ENCODE peak calls at places on chromosomes 12 and 14, in nine cellular contexts. One of them, this sample, is unnamed.

GRCh38 chr12:106493531-106493930 is 89.3 kb upstream of the RFX4 start:
- DNase-seq in BE2C: no peak
- DNase-seq in SJCRH30: peak
- DNase-seq in cardiac fibroblast: no peak
- DNase-seq in glomerular endothelial cell: no peak
- DNase-seq in activated B cell treated with CpG ODN at 0.5 μM for 24 hours: no peak
- DNase-seq in heart left ventricle: no peak
- DNase-seq in bronchial epithelial cell: no peak
- DNase-seq in cardiac muscle cell: no peak
- DNase-seq in this sample: no peak

GRCh38 chr14:75805646-75806045 is 144.6 kb downstream of the TTLL5 start:
- DNase-seq in BE2C: no peak
- DNase-seq in SJCRH30: no peak
- DNase-seq in cardiac fibroblast: no peak
- DNase-seq in glomerular endothelial cell: no peak
- DNase-seq in activated B cell treated with CpG ODN at 0.5 μM for 24 hours: no peak
- DNase-seq in heart left ventricle: no peak
- DNase-seq in bronchial epithelial cell: no peak
- DNase-seq in cardiac muscle cell: no peak
- DNase-seq in this sample: no peak

GRCh38 chr12:3145546-3146310 is 68.5 kb downstream of the TSPAN9 start:
- DNase-seq in BE2C: no peak
- DNase-seq in SJCRH30: no peak
- DNase-seq in cardiac fibroblast: no peak
- DNase-seq in glomerular endothelial cell: no peak
- DNase-seq in activated B cell treated with CpG ODN at 0.5 μM for 24 hours: no peak
- DNase-seq in heart left ventricle: no peak
- DNase-seq in bronchial epithelial cell: no peak
- DNase-seq in cardiac muscle cell: no peak
- DNase-seq in this sample: no peak

GRCh38 chr12:65313704-65314317 is 35.3 kb downstream of the MSRB3 start:
- DNase-seq in BE2C: no peak
- DNase-seq in SJCRH30: peak
- DNase-seq in cardiac fibroblast: peak
- DNase-seq in glomerular endothelial cell: peak
- DNase-seq in activated B cell treated with CpG ODN at 0.5 μM for 24 hours: no peak
- DNase-seq in heart left ventricle: no peak
- DNase-seq in bronchial epithelial cell: peak
- DNase-seq in cardiac muscle cell: no peak
- DNase-seq in this sample: peak

GRCh38 chr12:131473721-131474709 is 236.9 kb upstream of the SFSWAP start:
- DNase-seq in BE2C: no peak
- DNase-seq in SJCRH30: no peak
- DNase-seq in cardiac fibroblast: no peak
- DNase-seq in glomerular endothelial cell: no peak
- DNase-seq in activated B cell treated with CpG ODN at 0.5 μM for 24 hours: no peak
- DNase-seq in heart left ventricle: no peak
- DNase-seq in bronchial epithelial cell: no peak
- DNase-seq in cardiac muscle cell: no peak
- DNase-seq in this sample: no peak

GRCh38 chr12:46503637-46504036 is 131.1 kb upstream of the SLC38A2 start:
- DNase-seq in BE2C: no peak
- DNase-seq in SJCRH30: no peak
- DNase-seq in cardiac fibroblast: no peak
- DNase-seq in glomerular endothelial cell: no peak
- DNase-seq in activated B cell treated with CpG ODN at 0.5 μM for 24 hours: no peak
- DNase-seq in heart left ventricle: no peak
- DNase-seq in bronchial epithelial cell: peak
- DNase-seq in cardiac muscle cell: no peak
- DNase-seq in this sample: no peak

GRCh38 chr12:15679146-15679545 is 110.0 kb downstream of the EPS8 start:
- DNase-seq in BE2C: no peak
- DNase-seq in SJCRH30: no peak
- DNase-seq in cardiac fibroblast: no peak
- DNase-seq in glomerular endothelial cell: no peak
- DNase-seq in activated B cell treated with CpG ODN at 0.5 μM for 24 hours: no peak
- DNase-seq in heart left ventricle: no peak
- DNase-seq in bronchial epithelial cell: no peak
- DNase-seq in cardiac muscle cell: no peak
- DNase-seq in this sample: no peak

GRCh38 chr12:122048156-122048555 is 26.5 kb downstream of the BCL7A start:
- DNase-seq in BE2C: no peak
- DNase-seq in SJCRH30: no peak
- DNase-seq in cardiac fibroblast: peak
- DNase-seq in glomerular endothelial cell: no peak
- DNase-seq in activated B cell treated with CpG ODN at 0.5 μM for 24 hours: no peak
- DNase-seq in heart left ventricle: no peak
- DNase-seq in bronchial epithelial cell: no peak
- DNase-seq in cardiac muscle cell: no peak
- DNase-seq in this sample: no peak

GRCh38 chr12:51128905-51129304 is 44.0 kb downstream of the TFCP2 start:
- DNase-seq in BE2C: no peak
- DNase-seq in SJCRH30: peak
- DNase-seq in cardiac fibroblast: peak
- DNase-seq in glomerular endothelial cell: no peak
- DNase-seq in activated B cell treated with CpG ODN at 0.5 μM for 24 hours: no peak
- DNase-seq in heart left ventricle: no peak
- DNase-seq in bronchial epithelial cell: no peak
- DNase-seq in cardiac muscle cell: no peak
- DNase-seq in this sample: no peak

GRCh38 chr12:52634266-52635056 is 16.1 kb upstream of the KRT73 start:
- DNase-seq in BE2C: no peak
- DNase-seq in SJCRH30: no peak
- DNase-seq in cardiac fibroblast: no peak
- DNase-seq in glomerular endothelial cell: no peak
- DNase-seq in activated B cell treated with CpG ODN at 0.5 μM for 24 hours: no peak
- DNase-seq in heart left ventricle: peak
- DNase-seq in bronchial epithelial cell: no peak
- DNase-seq in cardiac muscle cell: no peak
- DNase-seq in this sample: no peak

GRCh38 chr12:124713436-124714082 is 146.1 kb upstream of the NCOR2 start:
- DNase-seq in BE2C: no peak
- DNase-seq in SJCRH30: no peak
- DNase-seq in cardiac fibroblast: peak
- DNase-seq in glomerular endothelial cell: peak
- DNase-seq in activated B cell treated with CpG ODN at 0.5 μM for 24 hours: peak
- DNase-seq in heart left ventricle: no peak
- DNase-seq in bronchial epithelial cell: peak
- DNase-seq in cardiac muscle cell: no peak
- DNase-seq in this sample: no peak

This sample was measured in erythroblast.